ENCODE peak calls at places on chromosomes 7 and 10, in eight cellular contexts. One of them, this sample, is unnamed.
A peak's percentile ranks its signal among the peaks of the same experiment; 100 is the strongest.

GRCh38 chr7:74474271-74474865 is 20.7 kb downstream of the GTF2IRD1 start:
- DNase-seq in A549: no peak
- DNase-seq in germinal center: no peak
- DNase-seq in activated naive CD4-positive, alpha-beta T cell treated with anti-CD3 and anti-CD28 coated beads for 36 hours: no peak
- DNase-seq in EH: peak; percentile 71
- DNase-seq in HFFc6: peak; percentile 24
- DNase-seq in Ammon's horn: no peak
- DNase-seq in epithelial cell of esophagus: no peak
- DNase-seq in this sample: no peak

GRCh38 chr7:50978633-50979215 is 196.0 kb upstream of the GRB10 start:
- DNase-seq in A549: peak; percentile 35
- DNase-seq in germinal center: no peak
- DNase-seq in activated naive CD4-positive, alpha-beta T cell treated with anti-CD3 and anti-CD28 coated beads for 36 hours: no peak
- DNase-seq in EH: peak; percentile 38
- DNase-seq in HFFc6: peak; percentile 14
- DNase-seq in Ammon's horn: no peak
- DNase-seq in epithelial cell of esophagus: no peak
- DNase-seq in this sample: peak; percentile 27

GRCh38 chr10:132113206-132113605 is 47.5 kb downstream of the JAKMIP3 start:
- DNase-seq in A549: no peak
- DNase-seq in germinal center: no peak
- DNase-seq in activated naive CD4-positive, alpha-beta T cell treated with anti-CD3 and anti-CD28 coated beads for 36 hours: no peak
- DNase-seq in EH: no peak
- DNase-seq in HFFc6: no peak
- DNase-seq in Ammon's horn: peak; percentile 74
- DNase-seq in epithelial cell of esophagus: no peak
- DNase-seq in this sample: no peak

GRCh38 chr7:105614341-105614840 is 33.1 kb upstream of the EFCAB10 start:
- DNase-seq in A549: no peak
- DNase-seq in germinal center: no peak
- DNase-seq in activated naive CD4-positive, alpha-beta T cell treated with anti-CD3 and anti-CD28 coated beads for 36 hours: no peak
- DNase-seq in EH: no peak
- DNase-seq in HFFc6: no peak
- DNase-seq in Ammon's horn: no peak
- DNase-seq in epithelial cell of esophagus: no peak
- DNase-seq in this sample: no peak

GRCh38 chr10:88990528-88991160 is at the start of gene FAS:
- DNase-seq in A549: peak; percentile 66
- DNase-seq in germinal center: peak; percentile 73
- DNase-seq in activated naive CD4-positive, alpha-beta T cell treated with anti-CD3 and anti-CD28 coated beads for 36 hours: peak; percentile 96
- DNase-seq in EH: peak; percentile 72
- DNase-seq in HFFc6: peak; percentile 72
- DNase-seq in Ammon's horn: peak; percentile 73
- DNase-seq in epithelial cell of esophagus: peak; percentile 78
- DNase-seq in this sample: peak; percentile 55

GRCh38 chr10:72063703-72064391 is 24.5 kb downstream of the SPOCK2 start:
- DNase-seq in A549: no peak
- DNase-seq in germinal center: no peak
- DNase-seq in activated naive CD4-positive, alpha-beta T cell treated with anti-CD3 and anti-CD28 coated beads for 36 hours: no peak
- DNase-seq in EH: no peak
- DNase-seq in HFFc6: no peak
- DNase-seq in Ammon's horn: no peak
- DNase-seq in epithelial cell of esophagus: peak; percentile 74
- DNase-seq in this sample: no peak

GRCh38 chr7:2108501-2109250 is 124.1 kb downstream of the MAD1L1 start:
- DNase-seq in A549: no peak
- DNase-seq in germinal center: no peak
- DNase-seq in activated naive CD4-positive, alpha-beta T cell treated with anti-CD3 and anti-CD28 coated beads for 36 hours: no peak
- DNase-seq in EH: no peak
- DNase-seq in HFFc6: no peak
- DNase-seq in Ammon's horn: peak; percentile 77
- DNase-seq in epithelial cell of esophagus: no peak
- DNase-seq in this sample: no peak

GRCh38 chr10:6601224-6601805 is 21.2 kb upstream of the PRKCQ start:
- DNase-seq in A549: no peak
- DNase-seq in germinal center: no peak
- DNase-seq in activated naive CD4-positive, alpha-beta T cell treated with anti-CD3 and anti-CD28 coated beads for 36 hours: peak; percentile 66
- DNase-seq in EH: no peak
- DNase-seq in HFFc6: no peak
- DNase-seq in Ammon's horn: no peak
- DNase-seq in epithelial cell of esophagus: no peak
- DNase-seq in this sample: no peak

GRCh38 chr7:157409149-157409752 is 72.4 kb downstream of the DNAJB6 start:
- DNase-seq in A549: no peak
- DNase-seq in germinal center: no peak
- DNase-seq in activated naive CD4-positive, alpha-beta T cell treated with anti-CD3 and anti-CD28 coated beads for 36 hours: no peak
- DNase-seq in EH: no peak
- DNase-seq in HFFc6: no peak
- DNase-seq in Ammon's horn: no peak
- DNase-seq in epithelial cell of esophagus: no peak
- DNase-seq in this sample: no peak

GRCh38 chr7:123598657-123599056 is 3.0 kb upstream of the ASB15 start:
- DNase-seq in A549: no peak
- DNase-seq in germinal center: no peak
- DNase-seq in activated naive CD4-positive, alpha-beta T cell treated with anti-CD3 and anti-CD28 coated beads for 36 hours: no peak
- DNase-seq in EH: no peak
- DNase-seq in HFFc6: no peak
- DNase-seq in Ammon's horn: no peak
- DNase-seq in epithelial cell of esophagus: no peak
- DNase-seq in this sample: no peak